ENCODE peak calls at places on chromosome 3, in four cellular contexts. One of them, this sample, is unnamed.

GRCh38 chr3:127811717-127812116 is 10.6 kb downstream of the MGLL start:
- DNase-seq in astrocyte of the spinal cord: no peak
- DNase-seq in AG04450: no peak
- DNase-seq in stimulated activated CD4-positive, alpha-beta T cell treated with anti-CD3 and anti-CD28 coated beads, Interleukin-4, amount 100 ng/mL, for 24 hours: no peak
- DNase-seq in this sample: no peak

GRCh38 chr3:40864146-40864782 is 335.0 kb upstream of the CTNNB1 start:
- DNase-seq in stimulated activated CD4-positive, alpha-beta T cell treated with anti-CD3 and anti-CD28 coated beads, Interleukin-4, amount 100 ng/mL, for 24 hours: no peak
- DNase-seq in astrocyte of the spinal cord: no peak
- DNase-seq in AG04450: no peak
- DNase-seq in this sample: no peak

GRCh38 chr3:173583496-173583895 is 186.0 kb downstream of the NLGN1 start:
- DNase-seq in AG04450: no peak
- DNase-seq in astrocyte of the spinal cord: no peak
- DNase-seq in stimulated activated CD4-positive, alpha-beta T cell treated with anti-CD3 and anti-CD28 coated beads, Interleukin-4, amount 100 ng/mL, for 24 hours: no peak
- DNase-seq in this sample: no peak

GRCh38 chr3:155995525-155996370 is 124.6 kb upstream of the KCNAB1 start:
- DNase-seq in stimulated activated CD4-positive, alpha-beta T cell treated with anti-CD3 and anti-CD28 coated beads, Interleukin-4, amount 100 ng/mL, for 24 hours: no peak
- DNase-seq in astrocyte of the spinal cord: peak
- DNase-seq in AG04450: peak
- DNase-seq in this sample: peak

GRCh38 chr3:40206522-40206921 is 103.0 kb upstream of the EIF1B start:
- DNase-seq in stimulated activated CD4-positive, alpha-beta T cell treated with anti-CD3 and anti-CD28 coated beads, Interleukin-4, amount 100 ng/mL, for 24 hours: no peak
- DNase-seq in AG04450: no peak
- DNase-seq in astrocyte of the spinal cord: no peak
- DNase-seq in this sample: no peak

GRCh38 chr3:58585005-58585786 is 8.0 kb upstream of the FAM107A start:
- DNase-seq in stimulated activated CD4-positive, alpha-beta T cell treated with anti-CD3 and anti-CD28 coated beads, Interleukin-4, amount 100 ng/mL, for 24 hours: peak
- DNase-seq in AG04450: no peak
- DNase-seq in astrocyte of the spinal cord: peak
- DNase-seq in this sample: peak

GRCh38 chr3:166291510-166291909 is 454.3 kb upstream of the BCHE start:
- DNase-seq in AG04450: no peak
- DNase-seq in stimulated activated CD4-positive, alpha-beta T cell treated with anti-CD3 and anti-CD28 coated beads, Interleukin-4, amount 100 ng/mL, for 24 hours: no peak
- DNase-seq in astrocyte of the spinal cord: no peak
- DNase-seq in this sample: no peak

GRCh38 chr3:38561746-38562466 is 65.8 kb downstream of the EXOG start:
- DNase-seq in AG04450: no peak
- DNase-seq in stimulated activated CD4-positive, alpha-beta T cell treated with anti-CD3 and anti-CD28 coated beads, Interleukin-4, amount 100 ng/mL, for 24 hours: no peak
- DNase-seq in astrocyte of the spinal cord: no peak
- DNase-seq in this sample: no peak

GRCh38 chr3:100709840-100710235 is 544 bp downstream of the TFG start:
- DNase-seq in astrocyte of the spinal cord: no peak
- DNase-seq in stimulated activated CD4-positive, alpha-beta T cell treated with anti-CD3 and anti-CD28 coated beads, Interleukin-4, amount 100 ng/mL, for 24 hours: peak
- DNase-seq in AG04450: no peak
- DNase-seq in this sample: peak

GRCh38 chr3:58507356-58508062 is 15.6 kb downstream of the KCTD6 start:
- DNase-seq in stimulated activated CD4-positive, alpha-beta T cell treated with anti-CD3 and anti-CD28 coated beads, Interleukin-4, amount 100 ng/mL, for 24 hours: no peak
- DNase-seq in AG04450: no peak
- DNase-seq in astrocyte of the spinal cord: no peak
- DNase-seq in this sample: no peak

GRCh38 chr3:21718161-21718765 is 32.7 kb downstream of the ZNF385D start:
- DNase-seq in stimulated activated CD4-positive, alpha-beta T cell treated with anti-CD3 and anti-CD28 coated beads, Interleukin-4, amount 100 ng/mL, for 24 hours: no peak
- DNase-seq in astrocyte of the spinal cord: peak
- DNase-seq in AG04450: peak
- DNase-seq in this sample: no peak

GRCh38 chr3:38834717-38835116 is 18.7 kb upstream of the SCN10A start:
- DNase-seq in stimulated activated CD4-positive, alpha-beta T cell treated with anti-CD3 and anti-CD28 coated beads, Interleukin-4, amount 100 ng/mL, for 24 hours: no peak
- DNase-seq in astrocyte of the spinal cord: no peak
- DNase-seq in AG04450: no peak
- DNase-seq in this sample: no peak

GRCh38 chr3:104438761-104439160 is 927.9 kb upstream of the ALCAM start:
- DNase-seq in stimulated activated CD4-positive, alpha-beta T cell treated with anti-CD3 and anti-CD28 coated beads, Interleukin-4, amount 100 ng/mL, for 24 hours: no peak
- DNase-seq in AG04450: no peak
- DNase-seq in astrocyte of the spinal cord: no peak
- DNase-seq in this sample: no peak

GRCh38 chr3:24060055-24060454 is 115.0 kb downstream of the NR1D2 start:
- DNase-seq in AG04450: no peak
- DNase-seq in astrocyte of the spinal cord: peak
- DNase-seq in stimulated activated CD4-positive, alpha-beta T cell treated with anti-CD3 and anti-CD28 coated beads, Interleukin-4, amount 100 ng/mL, for 24 hours: no peak
- DNase-seq in this sample: no peak